ENCODE peak calls at places on chromosomes 6 and 20, in eight cellular contexts. One of them, this sample, is unnamed.

GRCh38 chr6:14734416-14735340 is 511.2 kb upstream of the JARID2 start:
- DNase-seq in spleen: no peak
- DNase-seq in HCT116: peak
- DNase-seq in sigmoid colon: no peak
- DNase-seq in endothelial cell of umbilical vein: no peak
- DNase-seq in HepG2: no peak
- DNase-seq in H1: no peak
- DNase-seq in HL-60: no peak
- DNase-seq in this sample: no peak

GRCh38 chr20:51575486-51575885 is 33.0 kb upstream of the NFATC2 start:
- DNase-seq in sigmoid colon: no peak
- DNase-seq in HL-60: no peak
- DNase-seq in HepG2: no peak
- DNase-seq in HCT116: no peak
- DNase-seq in spleen: no peak
- DNase-seq in endothelial cell of umbilical vein: no peak
- DNase-seq in H1: no peak
- DNase-seq in this sample: no peak

GRCh38 chr6:57207141-57207540 is 15.0 kb downstream of the RAB23 start:
- DNase-seq in sigmoid colon: no peak
- DNase-seq in HepG2: no peak
- DNase-seq in endothelial cell of umbilical vein: no peak
- DNase-seq in HL-60: no peak
- DNase-seq in spleen: no peak
- DNase-seq in HCT116: no peak
- DNase-seq in H1: no peak
- DNase-seq in this sample: no peak

GRCh38 chr20:10731190-10731955 is 57.6 kb upstream of the JAG1 start:
- DNase-seq in HCT116: no peak
- DNase-seq in spleen: no peak
- DNase-seq in HepG2: no peak
- DNase-seq in HL-60: no peak
- DNase-seq in endothelial cell of umbilical vein: peak
- DNase-seq in sigmoid colon: no peak
- DNase-seq in H1: no peak
- DNase-seq in this sample: no peak

GRCh38 chr6:1608976-1609661 is 596 bp upstream of the FOXC1 start:
- DNase-seq in HepG2: no peak
- DNase-seq in HCT116: no peak
- DNase-seq in sigmoid colon: peak
- DNase-seq in HL-60: no peak
- DNase-seq in endothelial cell of umbilical vein: peak
- DNase-seq in spleen: peak
- DNase-seq in H1: no peak
- DNase-seq in this sample: no peak

GRCh38 chr6:12266571-12266970 is 23.6 kb upstream of the EDN1 start:
- DNase-seq in HL-60: peak
- DNase-seq in sigmoid colon: no peak
- DNase-seq in H1: no peak
- DNase-seq in HepG2: no peak
- DNase-seq in HCT116: no peak
- DNase-seq in endothelial cell of umbilical vein: no peak
- DNase-seq in spleen: no peak
- DNase-seq in this sample: no peak

GRCh38 chr6:92446052-92446451 is 973.3 kb downstream of the EPHA7 start:
- DNase-seq in spleen: no peak
- DNase-seq in sigmoid colon: no peak
- DNase-seq in HCT116: no peak
- DNase-seq in endothelial cell of umbilical vein: no peak
- DNase-seq in HepG2: peak
- DNase-seq in HL-60: no peak
- DNase-seq in H1: no peak
- DNase-seq in this sample: no peak

GRCh38 chr6:91476000-91476399 is 889.1 kb upstream of the MAP3K7 start:
- DNase-seq in HepG2: peak
- DNase-seq in endothelial cell of umbilical vein: peak
- DNase-seq in HL-60: no peak
- DNase-seq in spleen: no peak
- DNase-seq in HCT116: no peak
- DNase-seq in H1: no peak
- DNase-seq in sigmoid colon: no peak
- DNase-seq in this sample: no peak

GRCh38 chr20:25750765-25751696 is 54.4 kb upstream of the ZNF337 start:
- DNase-seq in HCT116: no peak
- DNase-seq in HL-60: no peak
- DNase-seq in sigmoid colon: peak
- DNase-seq in HepG2: peak
- DNase-seq in spleen: peak
- DNase-seq in H1: no peak
- DNase-seq in endothelial cell of umbilical vein: peak
- DNase-seq in this sample: peak

GRCh38 chr6:13383280-13384163 is 55.2 kb upstream of the TBC1D7 start:
- DNase-seq in HepG2: peak
- DNase-seq in HCT116: no peak
- DNase-seq in H1: no peak
- DNase-seq in HL-60: no peak
- DNase-seq in endothelial cell of umbilical vein: no peak
- DNase-seq in spleen: no peak
- DNase-seq in sigmoid colon: no peak
- DNase-seq in this sample: peak

GRCh38 chr6:53041356-53041755 is 23.8 kb upstream of the FBXO9 start:
- DNase-seq in HCT116: no peak
- DNase-seq in endothelial cell of umbilical vein: no peak
- DNase-seq in sigmoid colon: no peak
- DNase-seq in HepG2: no peak
- DNase-seq in HL-60: no peak
- DNase-seq in H1: no peak
- DNase-seq in spleen: no peak
- DNase-seq in this sample: no peak

GRCh38 chr6:93786474-93787330 is 367.3 kb upstream of the EPHA7 start:
- DNase-seq in sigmoid colon: no peak
- DNase-seq in spleen: no peak
- DNase-seq in HCT116: no peak
- DNase-seq in HepG2: no peak
- DNase-seq in H1: peak
- DNase-seq in endothelial cell of umbilical vein: peak
- DNase-seq in HL-60: no peak
- DNase-seq in this sample: no peak

GRCh38 chr6:34953084-34954025 is 64.3 kb downstream of the ANKS1A start:
- DNase-seq in spleen: no peak
- DNase-seq in endothelial cell of umbilical vein: peak
- DNase-seq in H1: no peak
- DNase-seq in HCT116: peak
- DNase-seq in HL-60: no peak
- DNase-seq in sigmoid colon: no peak
- DNase-seq in HepG2: peak
- DNase-seq in this sample: no peak

GRCh38 chr6:116954938-116955337 is 77.9 kb downstream of the RFX6 start:
- DNase-seq in HL-60: no peak
- DNase-seq in sigmoid colon: no peak
- DNase-seq in HepG2: peak
- DNase-seq in HCT116: no peak
- DNase-seq in endothelial cell of umbilical vein: no peak
- DNase-seq in spleen: no peak
- DNase-seq in H1: no peak
- DNase-seq in this sample: no peak

GRCh38 chr6:116932496-116932895 is 55.5 kb downstream of the RFX6 start:
- DNase-seq in spleen: no peak
- DNase-seq in endothelial cell of umbilical vein: no peak
- DNase-seq in sigmoid colon: no peak
- DNase-seq in HepG2: no peak
- DNase-seq in H1: no peak
- DNase-seq in HCT116: no peak
- DNase-seq in HL-60: no peak
- DNase-seq in this sample: no peak

GRCh38 chr20:13492001-13492480 is 146.7 kb downstream of the TASP1 start:
- DNase-seq in H1: peak
- DNase-seq in spleen: no peak
- DNase-seq in HepG2: no peak
- DNase-seq in HL-60: no peak
- DNase-seq in HCT116: no peak
- DNase-seq in sigmoid colon: peak
- DNase-seq in endothelial cell of umbilical vein: no peak
- DNase-seq in this sample: no peak

GRCh38 chr6:13453771-13454251 is 33.6 kb downstream of the GFOD1 start:
- DNase-seq in HepG2: no peak
- DNase-seq in sigmoid colon: no peak
- DNase-seq in H1: no peak
- DNase-seq in HCT116: peak
- DNase-seq in HL-60: no peak
- DNase-seq in endothelial cell of umbilical vein: peak
- DNase-seq in spleen: no peak
- DNase-seq in this sample: no peak

GRCh38 chr6:124964084-124964763 is 2.0 kb downstream of the RNF217 start:
- DNase-seq in H1: no peak
- DNase-seq in HepG2: peak
- DNase-seq in HCT116: no peak
- DNase-seq in sigmoid colon: peak
- DNase-seq in HL-60: no peak
- DNase-seq in spleen: no peak
- DNase-seq in endothelial cell of umbilical vein: peak
- DNase-seq in this sample: no peak

GRCh38 chr6:41942045-41942851 is 640 bp upstream of the CCND3 start:
- DNase-seq in H1: no peak
- DNase-seq in HL-60: no peak
- DNase-seq in spleen: no peak
- DNase-seq in endothelial cell of umbilical vein: peak
- DNase-seq in sigmoid colon: no peak
- DNase-seq in HCT116: no peak
- DNase-seq in HepG2: no peak
- DNase-seq in this sample: no peak
- TF ChIP-seq POLR2AphosphoS5 in H1: no peak
- TF ChIP-seq POLR2AphosphoS5 in HL-60: no peak
- TF ChIP-seq POLR2AphosphoS5 in spleen: no peak
- TF ChIP-seq POLR2AphosphoS5 in endothelial cell of umbilical vein: no peak
- TF ChIP-seq POLR2AphosphoS5 in sigmoid colon: no peak
- TF ChIP-seq POLR2AphosphoS5 in HCT116: no peak
- TF ChIP-seq POLR2AphosphoS5 in HepG2: no peak
- TF ChIP-seq POLR2AphosphoS5 in this sample: no peak

GRCh38 chr6:26568601-26569432 is 27.9 kb upstream of the ABT1 start:
- DNase-seq in HCT116: peak
- DNase-seq in spleen: peak
- DNase-seq in HL-60: peak
- DNase-seq in H1: peak
- DNase-seq in sigmoid colon: peak
- DNase-seq in HepG2: peak
- DNase-seq in endothelial cell of umbilical vein: peak
- DNase-seq in this sample: peak
- TF ChIP-seq POLR2AphosphoS5 in HCT116: no peak
- TF ChIP-seq POLR2AphosphoS5 in spleen: no peak
- TF ChIP-seq POLR2AphosphoS5 in HL-60: no peak
- TF ChIP-seq POLR2AphosphoS5 in H1: no peak
- TF ChIP-seq POLR2AphosphoS5 in sigmoid colon: no peak
- TF ChIP-seq POLR2AphosphoS5 in HepG2: no peak
- TF ChIP-seq POLR2AphosphoS5 in endothelial cell of umbilical vein: peak
- TF ChIP-seq POLR2AphosphoS5 in this sample: no peak

DNA sequence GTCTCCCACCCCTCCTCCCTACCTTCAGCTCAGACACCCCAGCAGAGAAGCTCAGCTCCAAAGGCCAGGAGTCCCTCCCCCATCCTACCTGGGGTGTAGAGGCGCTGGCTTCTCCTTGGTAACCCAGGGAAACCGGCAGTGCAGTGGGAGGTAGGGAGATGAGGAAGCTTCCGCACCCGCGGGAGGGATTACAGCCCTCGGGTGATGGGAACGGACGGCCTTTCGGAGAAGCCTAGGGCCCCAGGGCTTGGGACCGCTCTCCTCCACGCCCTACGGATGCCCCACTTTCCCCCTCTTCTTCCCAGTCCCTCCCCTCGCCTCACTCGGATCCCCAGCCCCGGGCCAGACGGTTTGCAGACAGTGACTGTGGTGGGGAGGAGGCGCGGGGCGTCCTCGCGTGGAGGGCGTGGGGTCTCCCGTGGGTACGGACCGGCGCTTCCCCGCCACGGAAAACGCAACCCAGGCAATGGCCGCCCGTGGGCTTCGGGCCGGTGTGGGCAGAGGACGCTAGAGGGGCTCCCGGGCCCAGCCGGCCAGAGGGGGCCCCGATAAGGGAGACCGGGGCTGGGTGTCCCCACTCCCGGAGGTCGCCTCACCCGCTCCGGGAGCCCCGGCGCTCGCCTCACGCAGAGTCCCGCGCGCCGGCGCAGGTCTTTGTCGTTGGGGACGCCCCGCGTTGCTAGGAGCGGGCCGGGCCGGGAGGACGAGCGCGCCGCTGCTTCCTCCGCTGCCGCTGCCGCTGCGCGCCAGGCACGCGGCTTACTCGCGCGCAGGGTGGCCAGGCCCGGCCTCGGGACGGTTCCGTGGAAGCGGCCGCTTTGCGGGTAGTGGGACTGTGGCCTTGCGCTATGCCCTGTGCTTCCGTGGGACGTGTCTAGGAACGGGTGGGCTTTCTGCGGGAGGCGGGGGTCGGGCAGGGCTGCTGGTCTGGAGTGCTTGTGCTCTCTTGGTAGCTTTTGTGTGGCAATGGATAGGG is 15.8 kb downstream of the AARS2 start:
- DNase-seq in HCT116: no peak
- DNase-seq in endothelial cell of umbilical vein: peak
- DNase-seq in sigmoid colon: no peak
- DNase-seq in HL-60: no peak
- DNase-seq in H1: no peak
- DNase-seq in spleen: peak
- DNase-seq in HepG2: no peak
- DNase-seq in this sample: no peak
- TF ChIP-seq POLR2AphosphoS5 in HCT116: no peak
- TF ChIP-seq POLR2AphosphoS5 in endothelial cell of umbilical vein: no peak
- TF ChIP-seq POLR2AphosphoS5 in sigmoid colon: no peak
- TF ChIP-seq POLR2AphosphoS5 in HL-60: peak
- TF ChIP-seq POLR2AphosphoS5 in H1: peak
- TF ChIP-seq POLR2AphosphoS5 in spleen: peak
- TF ChIP-seq POLR2AphosphoS5 in HepG2: no peak
- TF ChIP-seq POLR2AphosphoS5 in this sample: no peak

GRCh38 chr6:39820553-39820952 is 28.4 kb downstream of the DAAM2 start:
- DNase-seq in H1: no peak
- DNase-seq in HL-60: no peak
- DNase-seq in HCT116: no peak
- DNase-seq in spleen: no peak
- DNase-seq in sigmoid colon: no peak
- DNase-seq in endothelial cell of umbilical vein: no peak
- DNase-seq in HepG2: no peak
- DNase-seq in this sample: no peak

GRCh38 chr6:39819676-39820075 is 27.5 kb downstream of the DAAM2 start:
- DNase-seq in H1: no peak
- DNase-seq in HepG2: no peak
- DNase-seq in spleen: no peak
- DNase-seq in sigmoid colon: no peak
- DNase-seq in endothelial cell of umbilical vein: no peak
- DNase-seq in HCT116: no peak
- DNase-seq in HL-60: no peak
- DNase-seq in this sample: no peak

GRCh38 chr6:39819226-39819625 is 27.1 kb downstream of the DAAM2 start:
- DNase-seq in HCT116: no peak
- DNase-seq in H1: no peak
- DNase-seq in endothelial cell of umbilical vein: no peak
- DNase-seq in sigmoid colon: no peak
- DNase-seq in HL-60: no peak
- DNase-seq in spleen: no peak
- DNase-seq in HepG2: no peak
- DNase-seq in this sample: no peak

GRCh38 chr6:39816744-39817143 is 24.6 kb downstream of the DAAM2 start:
- DNase-seq in HCT116: no peak
- DNase-seq in spleen: no peak
- DNase-seq in H1: no peak
- DNase-seq in HepG2: no peak
- DNase-seq in sigmoid colon: peak
- DNase-seq in endothelial cell of umbilical vein: no peak
- DNase-seq in HL-60: no peak
- DNase-seq in this sample: no peak

GRCh38 chr6:39818695-39819094 is 26.5 kb downstream of the DAAM2 start:
- DNase-seq in spleen: no peak
- DNase-seq in H1: no peak
- DNase-seq in HepG2: no peak
- DNase-seq in HCT116: no peak
- DNase-seq in HL-60: no peak
- DNase-seq in sigmoid colon: no peak
- DNase-seq in endothelial cell of umbilical vein: no peak
- DNase-seq in this sample: no peak
- TF ChIP-seq POLR2AphosphoS5 in spleen: no peak
- TF ChIP-seq POLR2AphosphoS5 in H1: no peak
- TF ChIP-seq POLR2AphosphoS5 in HepG2: no peak
- TF ChIP-seq POLR2AphosphoS5 in HCT116: no peak
- TF ChIP-seq POLR2AphosphoS5 in HL-60: no peak
- TF ChIP-seq POLR2AphosphoS5 in sigmoid colon: no peak
- TF ChIP-seq POLR2AphosphoS5 in endothelial cell of umbilical vein: no peak
- TF ChIP-seq POLR2AphosphoS5 in this sample: no peak